ENCODE peak calls at places on chromosomes 12 and 14, in nine cellular contexts. One of them, this sample, is unnamed.

GRCh38 chr12:57611116-57611809 is at the start of gene ARHGEF25:
- DNase-seq in uterus: peak; percentile 88
- DNase-seq in fibroblast of pulmonary artery: peak; percentile 44
- DNase-seq in RWPE2: no peak
- DNase-seq in fibroblast of lung: peak; percentile 66
- DNase-seq in dorsolateral prefrontal cortex: peak; percentile 81
- DNase-seq in left ventricle myocardium inferior: peak; percentile 87
- DNase-seq in body of pancreas: peak; percentile 51
- DNase-seq in GM23338: peak; percentile 81
- DNase-seq in this sample: peak; percentile 65

GRCh38 chr14:48052973-48053372 is 377.6 kb upstream of the MDGA2 start:
- DNase-seq in dorsolateral prefrontal cortex: no peak
- DNase-seq in fibroblast of lung: no peak
- DNase-seq in RWPE2: no peak
- DNase-seq in body of pancreas: no peak
- DNase-seq in GM23338: no peak
- DNase-seq in fibroblast of pulmonary artery: no peak
- DNase-seq in uterus: no peak
- DNase-seq in left ventricle myocardium inferior: no peak
- DNase-seq in this sample: no peak

GRCh38 chr14:55416866-55417265 is 5.2 kb upstream of the ATG14 start:
- DNase-seq in fibroblast of pulmonary artery: peak; percentile 22
- DNase-seq in RWPE2: no peak
- DNase-seq in left ventricle myocardium inferior: no peak
- DNase-seq in body of pancreas: no peak
- DNase-seq in fibroblast of lung: no peak
- DNase-seq in uterus: no peak
- DNase-seq in dorsolateral prefrontal cortex: no peak
- DNase-seq in GM23338: peak; percentile 80
- DNase-seq in this sample: peak; percentile 21

GRCh38 chr14:50820786-50821185 is 10.2 kb downstream of the NIN start:
- DNase-seq in fibroblast of lung: no peak
- DNase-seq in dorsolateral prefrontal cortex: no peak
- DNase-seq in RWPE2: no peak
- DNase-seq in uterus: no peak
- DNase-seq in GM23338: no peak
- DNase-seq in fibroblast of pulmonary artery: no peak
- DNase-seq in left ventricle myocardium inferior: no peak
- DNase-seq in body of pancreas: no peak
- DNase-seq in this sample: no peak

GRCh38 chr12:66446276-66446675 is 144.0 kb downstream of the HELB start:
- DNase-seq in RWPE2: no peak
- DNase-seq in dorsolateral prefrontal cortex: no peak
- DNase-seq in fibroblast of pulmonary artery: no peak
- DNase-seq in body of pancreas: no peak
- DNase-seq in GM23338: no peak
- DNase-seq in left ventricle myocardium inferior: no peak
- DNase-seq in fibroblast of lung: no peak
- DNase-seq in uterus: no peak
- DNase-seq in this sample: no peak

GRCh38 chr12:14695685-14696084 is 714 bp downstream of the GUCY2C start:
- DNase-seq in fibroblast of lung: no peak
- DNase-seq in fibroblast of pulmonary artery: no peak
- DNase-seq in left ventricle myocardium inferior: no peak
- DNase-seq in uterus: no peak
- DNase-seq in GM23338: no peak
- DNase-seq in dorsolateral prefrontal cortex: no peak
- DNase-seq in RWPE2: no peak
- DNase-seq in body of pancreas: no peak
- DNase-seq in this sample: no peak

GRCh38 chr12:88420460-88420859 is 159.8 kb downstream of the KITLG start:
- DNase-seq in fibroblast of pulmonary artery: peak; percentile 86
- DNase-seq in body of pancreas: no peak
- DNase-seq in GM23338: no peak
- DNase-seq in RWPE2: no peak
- DNase-seq in left ventricle myocardium inferior: no peak
- DNase-seq in fibroblast of lung: peak; percentile 92
- DNase-seq in dorsolateral prefrontal cortex: no peak
- DNase-seq in uterus: no peak
- DNase-seq in this sample: peak; percentile 78

GRCh38 chr12:80580254-80580653 is 127.2 kb upstream of the MYF6 start:
- DNase-seq in uterus: no peak
- DNase-seq in fibroblast of pulmonary artery: peak; percentile 76
- DNase-seq in fibroblast of lung: peak; percentile 95
- DNase-seq in dorsolateral prefrontal cortex: no peak
- DNase-seq in GM23338: no peak
- DNase-seq in RWPE2: no peak
- DNase-seq in left ventricle myocardium inferior: no peak
- DNase-seq in body of pancreas: no peak
- DNase-seq in this sample: peak; percentile 73

GRCh38 chr12:130559806-130560205 is 156.3 kb downstream of the RIMBP2 start:
- DNase-seq in dorsolateral prefrontal cortex: no peak
- DNase-seq in uterus: no peak
- DNase-seq in fibroblast of pulmonary artery: no peak
- DNase-seq in left ventricle myocardium inferior: no peak
- DNase-seq in body of pancreas: no peak
- DNase-seq in GM23338: no peak
- DNase-seq in RWPE2: no peak
- DNase-seq in fibroblast of lung: no peak
- DNase-seq in this sample: no peak

GRCh38 chr12:27305673-27306504 is 26.7 kb upstream of the BMAL2 start:
- DNase-seq in fibroblast of pulmonary artery: peak; percentile 78
- DNase-seq in fibroblast of lung: peak; percentile 78
- DNase-seq in GM23338: peak; percentile 63
- DNase-seq in dorsolateral prefrontal cortex: no peak
- DNase-seq in uterus: no peak
- DNase-seq in left ventricle myocardium inferior: no peak
- DNase-seq in body of pancreas: no peak
- DNase-seq in RWPE2: no peak
- DNase-seq in this sample: peak; percentile 78

GRCh38 chr12:119505001-119505400 is 88.6 kb upstream of the TMEM233 start:
- DNase-seq in left ventricle myocardium inferior: no peak
- DNase-seq in dorsolateral prefrontal cortex: no peak
- DNase-seq in fibroblast of pulmonary artery: no peak
- DNase-seq in fibroblast of lung: no peak
- DNase-seq in GM23338: no peak
- DNase-seq in RWPE2: no peak
- DNase-seq in uterus: no peak
- DNase-seq in body of pancreas: no peak
- DNase-seq in this sample: no peak

GRCh38 chr14:71382315-71382714 is 475.1 kb downstream of the PCNX1 start:
- DNase-seq in uterus: no peak
- DNase-seq in RWPE2: no peak
- DNase-seq in fibroblast of lung: no peak
- DNase-seq in body of pancreas: no peak
- DNase-seq in fibroblast of pulmonary artery: no peak
- DNase-seq in left ventricle myocardium inferior: no peak
- DNase-seq in GM23338: no peak
- DNase-seq in dorsolateral prefrontal cortex: no peak
- DNase-seq in this sample: no peak

GRCh38 chr12:71587012-71587411 is 76.6 kb downstream of the ZFC3H1 start:
- DNase-seq in dorsolateral prefrontal cortex: no peak
- DNase-seq in GM23338: no peak
- DNase-seq in fibroblast of pulmonary artery: no peak
- DNase-seq in fibroblast of lung: no peak
- DNase-seq in uterus: no peak
- DNase-seq in body of pancreas: no peak
- DNase-seq in RWPE2: no peak
- DNase-seq in left ventricle myocardium inferior: no peak
- DNase-seq in this sample: no peak

GRCh38 chr14:51806624-51807023 is 53.8 kb upstream of the GNG2 start:
- DNase-seq in left ventricle myocardium inferior: no peak
- DNase-seq in dorsolateral prefrontal cortex: no peak
- DNase-seq in fibroblast of lung: no peak
- DNase-seq in uterus: no peak
- DNase-seq in GM23338: no peak
- DNase-seq in fibroblast of pulmonary artery: no peak
- DNase-seq in body of pancreas: no peak
- DNase-seq in RWPE2: no peak
- DNase-seq in this sample: no peak

GRCh38 chr14:89489796-89490506 is 72.9 kb upstream of the FOXN3 start:
- DNase-seq in fibroblast of pulmonary artery: no peak
- DNase-seq in GM23338: no peak
- DNase-seq in uterus: no peak
- DNase-seq in fibroblast of lung: peak; percentile 53
- DNase-seq in left ventricle myocardium inferior: no peak
- DNase-seq in dorsolateral prefrontal cortex: peak; percentile 61
- DNase-seq in RWPE2: no peak
- DNase-seq in body of pancreas: no peak
- DNase-seq in this sample: no peak

GRCh38 chr12:67701121-67701520 is 52.6 kb downstream of the DYRK2 start:
- DNase-seq in RWPE2: no peak
- DNase-seq in left ventricle myocardium inferior: no peak
- DNase-seq in fibroblast of pulmonary artery: no peak
- DNase-seq in body of pancreas: no peak
- DNase-seq in dorsolateral prefrontal cortex: no peak
- DNase-seq in uterus: no peak
- DNase-seq in fibroblast of lung: no peak
- DNase-seq in GM23338: no peak
- DNase-seq in this sample: no peak

GRCh38 chr14:90658541-90658967 is 157.7 kb downstream of the TTC7B start:
- DNase-seq in uterus: no peak
- DNase-seq in body of pancreas: peak; percentile 21
- DNase-seq in GM23338: no peak
- DNase-seq in dorsolateral prefrontal cortex: no peak
- DNase-seq in fibroblast of pulmonary artery: peak; percentile 53
- DNase-seq in left ventricle myocardium inferior: no peak
- DNase-seq in RWPE2: no peak
- DNase-seq in fibroblast of lung: no peak
- DNase-seq in this sample: peak; percentile 48

GRCh38 chr14:80602931-80603330 is 338.6 kb downstream of the CEP128 start:
- DNase-seq in RWPE2: no peak
- DNase-seq in uterus: no peak
- DNase-seq in dorsolateral prefrontal cortex: no peak
- DNase-seq in body of pancreas: no peak
- DNase-seq in left ventricle myocardium inferior: no peak
- DNase-seq in fibroblast of pulmonary artery: no peak
- DNase-seq in fibroblast of lung: no peak
- DNase-seq in GM23338: no peak
- DNase-seq in this sample: no peak

GRCh38 chr12:103462675-103463074 is 33.1 kb downstream of the C12orf42 start:
- DNase-seq in GM23338: no peak
- DNase-seq in uterus: no peak
- DNase-seq in dorsolateral prefrontal cortex: no peak
- DNase-seq in fibroblast of pulmonary artery: no peak
- DNase-seq in left ventricle myocardium inferior: no peak
- DNase-seq in RWPE2: no peak
- DNase-seq in fibroblast of lung: no peak
- DNase-seq in body of pancreas: no peak
- DNase-seq in this sample: no peak

GRCh38 chr12:115132145-115132544 is 448.2 kb upstream of the TBX3 start:
- DNase-seq in RWPE2: no peak
- DNase-seq in fibroblast of pulmonary artery: peak; percentile 90
- DNase-seq in GM23338: no peak
- DNase-seq in fibroblast of lung: no peak
- DNase-seq in dorsolateral prefrontal cortex: no peak
- DNase-seq in uterus: no peak
- DNase-seq in body of pancreas: no peak
- DNase-seq in left ventricle myocardium inferior: no peak
- DNase-seq in this sample: peak; percentile 67

GRCh38 chr14:44029933-44030332 is 477.1 kb downstream of the FSCB start:
- DNase-seq in RWPE2: no peak
- DNase-seq in body of pancreas: no peak
- DNase-seq in left ventricle myocardium inferior: no peak
- DNase-seq in uterus: no peak
- DNase-seq in fibroblast of pulmonary artery: peak; percentile 67
- DNase-seq in fibroblast of lung: peak; percentile 36
- DNase-seq in dorsolateral prefrontal cortex: no peak
- DNase-seq in GM23338: no peak
- DNase-seq in this sample: peak; percentile 75

GRCh38 chr12:108854055-108854452 is 3.3 kb downstream of the SSH1 start:
- DNase-seq in left ventricle myocardium inferior: no peak
- DNase-seq in RWPE2: no peak
- DNase-seq in fibroblast of pulmonary artery: peak; percentile 96
- DNase-seq in body of pancreas: peak; percentile 48
- DNase-seq in dorsolateral prefrontal cortex: no peak
- DNase-seq in GM23338: no peak
- DNase-seq in uterus: peak; percentile 44
- DNase-seq in fibroblast of lung: peak; percentile 98
- DNase-seq in this sample: peak; percentile 94
- TF ChIP-seq CTCF in left ventricle myocardium inferior: peak; percentile 56
- TF ChIP-seq CTCF in RWPE2: peak; percentile 60
- TF ChIP-seq CTCF in fibroblast of pulmonary artery: peak; percentile 55
- TF ChIP-seq CTCF in body of pancreas: peak; percentile 23
- TF ChIP-seq CTCF in dorsolateral prefrontal cortex: no peak
- TF ChIP-seq CTCF in GM23338: peak; percentile 18
- TF ChIP-seq CTCF in uterus: peak; percentile 55
- TF ChIP-seq CTCF in fibroblast of lung: peak; percentile 38
- TF ChIP-seq CTCF in this sample: peak; percentile 53

GRCh38 chr14:75334191-75335051 is 55.8 kb downstream of the FOS start:
- DNase-seq in body of pancreas: peak; percentile 76
- DNase-seq in left ventricle myocardium inferior: peak; percentile 60
- DNase-seq in fibroblast of lung: peak; percentile 50
- DNase-seq in dorsolateral prefrontal cortex: no peak
- DNase-seq in fibroblast of pulmonary artery: no peak
- DNase-seq in GM23338: no peak
- DNase-seq in uterus: no peak
- DNase-seq in RWPE2: no peak
- DNase-seq in this sample: peak; percentile 3
- H3K4me3 ChIP-seq in body of pancreas: no peak overlapping the region
- H3K4me3 ChIP-seq in left ventricle myocardium inferior: peak overlapping the region; percentile 1
- H3K4me3 ChIP-seq in fibroblast of lung: no peak overlapping the region
- H3K4me3 ChIP-seq in dorsolateral prefrontal cortex: no peak overlapping the region
- H3K4me3 ChIP-seq in fibroblast of pulmonary artery: no peak overlapping the region
- H3K4me3 ChIP-seq in GM23338: no peak overlapping the region
- H3K4me3 ChIP-seq in uterus: no peak overlapping the region
- H3K4me3 ChIP-seq in RWPE2: no peak overlapping the region
- H3K4me3 ChIP-seq in this sample: no peak overlapping the region

DNA sequence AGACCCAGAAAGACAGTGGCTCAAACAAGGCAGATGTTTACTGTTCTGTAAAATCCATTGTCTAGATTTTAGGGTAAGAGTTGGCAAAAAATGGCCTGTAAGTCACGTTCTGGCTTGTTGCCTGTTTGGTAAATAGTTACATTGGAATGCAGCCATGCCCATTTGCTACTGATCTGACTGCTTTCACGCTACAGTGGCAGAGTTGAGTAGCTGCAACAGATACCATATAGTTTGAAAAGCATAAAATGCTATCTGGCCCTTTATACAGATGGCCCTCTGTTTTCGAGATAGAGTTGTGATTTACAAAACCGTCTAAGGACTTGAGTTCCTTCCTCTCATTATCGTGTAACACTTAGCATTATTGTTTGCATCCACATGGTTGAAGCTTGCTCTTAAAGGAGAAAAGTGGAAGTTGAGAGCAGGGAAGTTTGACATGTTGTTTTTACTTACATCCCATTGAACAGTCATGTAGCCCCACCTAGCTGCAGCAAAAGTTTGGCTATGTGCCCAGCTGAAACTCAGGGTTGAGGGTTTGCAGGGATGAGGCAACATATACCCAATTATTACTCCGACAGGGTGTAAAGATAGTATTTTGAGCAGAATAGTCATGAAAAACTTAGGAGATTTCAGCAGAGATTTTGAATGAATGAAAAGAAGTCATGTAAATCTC is 11.3 kb upstream of the SCFD1 start:
- DNase-seq in RWPE2: no peak
- DNase-seq in dorsolateral prefrontal cortex: no peak
- DNase-seq in body of pancreas: peak; percentile 77
- DNase-seq in GM23338: peak; percentile 18
- DNase-seq in fibroblast of lung: peak; percentile 92
- DNase-seq in fibroblast of pulmonary artery: peak; percentile 84
- DNase-seq in left ventricle myocardium inferior: no peak
- DNase-seq in uterus: peak; percentile 35
- DNase-seq in this sample: peak; percentile 86
- TF ChIP-seq CTCF in RWPE2: peak; percentile 50
- TF ChIP-seq CTCF in dorsolateral prefrontal cortex: no peak
- TF ChIP-seq CTCF in body of pancreas: peak; percentile 27
- TF ChIP-seq CTCF in GM23338: peak; percentile 53
- TF ChIP-seq CTCF in fibroblast of lung: peak; percentile 40
- TF ChIP-seq CTCF in fibroblast of pulmonary artery: peak; percentile 41
- TF ChIP-seq CTCF in left ventricle myocardium inferior: peak; percentile 38
- TF ChIP-seq CTCF in uterus: peak; percentile 36
- TF ChIP-seq CTCF in this sample: peak; percentile 29

GRCh38 chr14:93113678-93114067 is 2.1 kb downstream of the ITPK1 start:
- DNase-seq in dorsolateral prefrontal cortex: no peak
- DNase-seq in fibroblast of lung: no peak
- DNase-seq in fibroblast of pulmonary artery: no peak
- DNase-seq in RWPE2: no peak
- DNase-seq in GM23338: peak; percentile 48
- DNase-seq in body of pancreas: no peak
- DNase-seq in uterus: no peak
- DNase-seq in left ventricle myocardium inferior: no peak
- DNase-seq in this sample: no peak
- H3K4me3 ChIP-seq in dorsolateral prefrontal cortex: peak overlapping the region; percentile 89
- H3K4me3 ChIP-seq in fibroblast of lung: peak overlapping the region; percentile 75
- H3K4me3 ChIP-seq in fibroblast of pulmonary artery: peak overlapping the region; percentile 67
- H3K4me3 ChIP-seq in RWPE2: peak overlapping the region; percentile 90
- H3K4me3 ChIP-seq in GM23338: peak overlapping the region; percentile 95
- H3K4me3 ChIP-seq in body of pancreas: no peak overlapping the region
- H3K4me3 ChIP-seq in uterus: peak overlapping the region; percentile 71
- H3K4me3 ChIP-seq in left ventricle myocardium inferior: peak overlapping the region; percentile 75
- H3K4me3 ChIP-seq in this sample: peak overlapping the region; percentile 60

This sample was measured in cardiac fibroblast.